ENCODE peak calls at places on chromosomes 13 and 19, in nine cellular contexts. One of them, this sample, is unnamed.

GRCh38 chr13:33740134-33740538 is 77.8 kb upstream of the RFC3 start:
- DNase-seq in T-helper 2 cell: no peak
- DNase-seq in activated naive CD4-positive, alpha-beta T cell treated with Interleukin-2 at 50 U/mL for 16 hours: no peak
- DNase-seq in HFF-Myc: no peak
- DNase-seq in GM12865: no peak
- DNase-seq in spleen: no peak
- DNase-seq in fibroblast of gingiva: peak; percentile 65
- DNase-seq in posterior cingulate gyrus: no peak
- DNase-seq in Peyer's patch: no peak
- DNase-seq in this sample: no peak

GRCh38 chr13:41060723-41061074 is 610 bp upstream of the WBP4 start:
- DNase-seq in T-helper 2 cell: peak; percentile 80
- DNase-seq in activated naive CD4-positive, alpha-beta T cell treated with Interleukin-2 at 50 U/mL for 16 hours: peak; percentile 90
- DNase-seq in HFF-Myc: no peak
- DNase-seq in GM12865: peak; percentile 94
- DNase-seq in spleen: peak; percentile 97
- DNase-seq in fibroblast of gingiva: no peak
- DNase-seq in posterior cingulate gyrus: peak; percentile 86
- DNase-seq in Peyer's patch: peak; percentile 93
- DNase-seq in this sample: peak; percentile 91

GRCh38 chr13:42048625-42049453 is at the start of gene DGKH:
- DNase-seq in T-helper 2 cell: peak; percentile 49
- DNase-seq in activated naive CD4-positive, alpha-beta T cell treated with Interleukin-2 at 50 U/mL for 16 hours: peak; percentile 66
- DNase-seq in HFF-Myc: no peak
- DNase-seq in GM12865: peak; percentile 63
- DNase-seq in spleen: peak; percentile 88
- DNase-seq in fibroblast of gingiva: peak; percentile 83
- DNase-seq in posterior cingulate gyrus: peak; percentile 76
- DNase-seq in Peyer's patch: peak; percentile 86
- DNase-seq in this sample: no peak

GRCh38 chr13:107866007-107866665 is 349.2 kb downstream of the LIG4 start:
- DNase-seq in T-helper 2 cell: no peak
- DNase-seq in activated naive CD4-positive, alpha-beta T cell treated with Interleukin-2 at 50 U/mL for 16 hours: no peak
- DNase-seq in HFF-Myc: no peak
- DNase-seq in GM12865: no peak
- DNase-seq in spleen: no peak
- DNase-seq in fibroblast of gingiva: peak; percentile 44
- DNase-seq in posterior cingulate gyrus: peak; percentile 37
- DNase-seq in Peyer's patch: no peak
- DNase-seq in this sample: no peak

GRCh38 chr13:19052180-19052579 is 129.4 kb downstream of the TUBA3C start:
- DNase-seq in T-helper 2 cell: no peak
- DNase-seq in activated naive CD4-positive, alpha-beta T cell treated with Interleukin-2 at 50 U/mL for 16 hours: no peak
- DNase-seq in HFF-Myc: no peak
- DNase-seq in GM12865: no peak
- DNase-seq in spleen: no peak
- DNase-seq in fibroblast of gingiva: no peak
- DNase-seq in posterior cingulate gyrus: no peak
- DNase-seq in Peyer's patch: no peak
- DNase-seq in this sample: no peak

GRCh38 chr13:102847272-102848234 is 1.7 kb downstream of the ERCC5 start:
- DNase-seq in T-helper 2 cell: peak; percentile 7
- DNase-seq in activated naive CD4-positive, alpha-beta T cell treated with Interleukin-2 at 50 U/mL for 16 hours: no peak
- DNase-seq in HFF-Myc: no peak
- DNase-seq in GM12865: peak; percentile 56
- DNase-seq in spleen: peak; percentile 77
- DNase-seq in fibroblast of gingiva: peak; percentile 36
- DNase-seq in posterior cingulate gyrus: no peak
- DNase-seq in Peyer's patch: no peak
- DNase-seq in this sample: no peak

GRCh38 chr13:19591864-19592263 is 30.5 kb upstream of the TPTE2 start:
- DNase-seq in T-helper 2 cell: no peak
- DNase-seq in activated naive CD4-positive, alpha-beta T cell treated with Interleukin-2 at 50 U/mL for 16 hours: no peak
- DNase-seq in HFF-Myc: no peak
- DNase-seq in GM12865: no peak
- DNase-seq in spleen: no peak
- DNase-seq in fibroblast of gingiva: no peak
- DNase-seq in posterior cingulate gyrus: no peak
- DNase-seq in Peyer's patch: no peak
- DNase-seq in this sample: no peak

GRCh38 chr19:1370579-1371361 is 12.9 kb upstream of the NDUFS7 start:
- DNase-seq in T-helper 2 cell: no peak
- DNase-seq in activated naive CD4-positive, alpha-beta T cell treated with Interleukin-2 at 50 U/mL for 16 hours: no peak
- DNase-seq in HFF-Myc: no peak
- DNase-seq in GM12865: no peak
- DNase-seq in spleen: no peak
- DNase-seq in fibroblast of gingiva: no peak
- DNase-seq in posterior cingulate gyrus: no peak
- DNase-seq in Peyer's patch: no peak
- DNase-seq in this sample: no peak

GRCh38 chr13:47146136-47146535 is 249.3 kb upstream of the HTR2A start:
- DNase-seq in T-helper 2 cell: no peak
- DNase-seq in activated naive CD4-positive, alpha-beta T cell treated with Interleukin-2 at 50 U/mL for 16 hours: no peak
- DNase-seq in HFF-Myc: peak; percentile 14
- DNase-seq in GM12865: peak; percentile 21
- DNase-seq in spleen: no peak
- DNase-seq in fibroblast of gingiva: peak; percentile 38
- DNase-seq in posterior cingulate gyrus: no peak
- DNase-seq in Peyer's patch: no peak
- DNase-seq in this sample: no peak

GRCh38 chr13:21637296-21637695 is 33.3 kb upstream of the MICU2 start:
- DNase-seq in T-helper 2 cell: peak; percentile 9
- DNase-seq in activated naive CD4-positive, alpha-beta T cell treated with Interleukin-2 at 50 U/mL for 16 hours: peak; percentile 21
- DNase-seq in HFF-Myc: no peak
- DNase-seq in GM12865: peak; percentile 50
- DNase-seq in spleen: peak; percentile 76
- DNase-seq in fibroblast of gingiva: no peak
- DNase-seq in posterior cingulate gyrus: peak; percentile 41
- DNase-seq in Peyer's patch: peak; percentile 89
- DNase-seq in this sample: no peak

GRCh38 chr13:106446011-106446410 is 89.5 kb downstream of the EFNB2 start:
- DNase-seq in T-helper 2 cell: no peak
- DNase-seq in activated naive CD4-positive, alpha-beta T cell treated with Interleukin-2 at 50 U/mL for 16 hours: no peak
- DNase-seq in HFF-Myc: no peak
- DNase-seq in GM12865: no peak
- DNase-seq in spleen: no peak
- DNase-seq in fibroblast of gingiva: no peak
- DNase-seq in posterior cingulate gyrus: no peak
- DNase-seq in Peyer's patch: no peak
- DNase-seq in this sample: no peak

GRCh38 chr19:54364775-54365257 is at the start of gene LAIR1:
- DNase-seq in T-helper 2 cell: no peak
- DNase-seq in activated naive CD4-positive, alpha-beta T cell treated with Interleukin-2 at 50 U/mL for 16 hours: peak; percentile 56
- DNase-seq in HFF-Myc: no peak
- DNase-seq in GM12865: no peak
- DNase-seq in spleen: peak; percentile 93
- DNase-seq in fibroblast of gingiva: peak; percentile 18
- DNase-seq in posterior cingulate gyrus: no peak
- DNase-seq in Peyer's patch: peak; percentile 82
- DNase-seq in this sample: peak; percentile 58

GRCh38 chr19:29568036-29568788 is 37.9 kb upstream of the POP4 start:
- DNase-seq in T-helper 2 cell: no peak
- DNase-seq in activated naive CD4-positive, alpha-beta T cell treated with Interleukin-2 at 50 U/mL for 16 hours: no peak
- DNase-seq in HFF-Myc: no peak
- DNase-seq in GM12865: no peak
- DNase-seq in spleen: no peak
- DNase-seq in fibroblast of gingiva: no peak
- DNase-seq in posterior cingulate gyrus: no peak
- DNase-seq in Peyer's patch: no peak
- DNase-seq in this sample: no peak

GRCh38 chr19:47229674-47230121 is 1.3 kb downstream of the BBC3 start:
- DNase-seq in T-helper 2 cell: no peak
- DNase-seq in activated naive CD4-positive, alpha-beta T cell treated with Interleukin-2 at 50 U/mL for 16 hours: no peak
- DNase-seq in HFF-Myc: no peak
- DNase-seq in GM12865: peak; percentile 41
- DNase-seq in spleen: no peak
- DNase-seq in fibroblast of gingiva: peak; percentile 26
- DNase-seq in posterior cingulate gyrus: no peak
- DNase-seq in Peyer's patch: no peak
- DNase-seq in this sample: no peak

GRCh38 chr19:43430142-43430710 is 15.5 kb downstream of the TEX101 start:
- DNase-seq in T-helper 2 cell: no peak
- DNase-seq in activated naive CD4-positive, alpha-beta T cell treated with Interleukin-2 at 50 U/mL for 16 hours: no peak
- DNase-seq in HFF-Myc: no peak
- DNase-seq in GM12865: peak; percentile 8
- DNase-seq in spleen: no peak
- DNase-seq in fibroblast of gingiva: peak; percentile 53
- DNase-seq in posterior cingulate gyrus: no peak
- DNase-seq in Peyer's patch: no peak
- DNase-seq in this sample: no peak

GRCh38 chr13:53501387-53501786 is 472.8 kb downstream of the OLFM4 start:
- DNase-seq in T-helper 2 cell: no peak
- DNase-seq in activated naive CD4-positive, alpha-beta T cell treated with Interleukin-2 at 50 U/mL for 16 hours: no peak
- DNase-seq in HFF-Myc: no peak
- DNase-seq in GM12865: no peak
- DNase-seq in spleen: no peak
- DNase-seq in fibroblast of gingiva: no peak
- DNase-seq in posterior cingulate gyrus: no peak
- DNase-seq in Peyer's patch: no peak
- DNase-seq in this sample: no peak

GRCh38 chr19:13007292-13008045 is 12.2 kb downstream of the NFIX start:
- DNase-seq in T-helper 2 cell: no peak
- DNase-seq in activated naive CD4-positive, alpha-beta T cell treated with Interleukin-2 at 50 U/mL for 16 hours: no peak
- DNase-seq in HFF-Myc: no peak
- DNase-seq in GM12865: no peak
- DNase-seq in spleen: no peak
- DNase-seq in fibroblast of gingiva: peak; percentile 56
- DNase-seq in posterior cingulate gyrus: no peak
- DNase-seq in Peyer's patch: no peak
- DNase-seq in this sample: no peak

GRCh38 chr19:16067205-16067938 is 8.9 kb upstream of the TPM4 start:
- DNase-seq in T-helper 2 cell: no peak
- DNase-seq in activated naive CD4-positive, alpha-beta T cell treated with Interleukin-2 at 50 U/mL for 16 hours: no peak
- DNase-seq in HFF-Myc: no peak
- DNase-seq in GM12865: no peak
- DNase-seq in spleen: peak; percentile 83
- DNase-seq in fibroblast of gingiva: peak; percentile 93
- DNase-seq in posterior cingulate gyrus: no peak
- DNase-seq in Peyer's patch: peak; percentile 64
- DNase-seq in this sample: no peak

GRCh38 chr13:48876289-48876688 is 99.4 kb upstream of the FNDC3A start:
- DNase-seq in T-helper 2 cell: no peak
- DNase-seq in activated naive CD4-positive, alpha-beta T cell treated with Interleukin-2 at 50 U/mL for 16 hours: no peak
- DNase-seq in HFF-Myc: no peak
- DNase-seq in GM12865: no peak
- DNase-seq in spleen: no peak
- DNase-seq in fibroblast of gingiva: no peak
- DNase-seq in posterior cingulate gyrus: no peak
- DNase-seq in Peyer's patch: no peak
- DNase-seq in this sample: no peak

GRCh38 chr19:33175156-33175782 is 18.9 kb upstream of the LRP3 start:
- DNase-seq in T-helper 2 cell: no peak
- DNase-seq in activated naive CD4-positive, alpha-beta T cell treated with Interleukin-2 at 50 U/mL for 16 hours: no peak
- DNase-seq in HFF-Myc: no peak
- DNase-seq in GM12865: no peak
- DNase-seq in spleen: peak; percentile 76
- DNase-seq in fibroblast of gingiva: no peak
- DNase-seq in posterior cingulate gyrus: no peak
- DNase-seq in Peyer's patch: no peak
- DNase-seq in this sample: no peak

GRCh38 chr19:43464089-43464775 is 1.2 kb downstream of the LYPD3 start:
- DNase-seq in T-helper 2 cell: no peak
- DNase-seq in activated naive CD4-positive, alpha-beta T cell treated with Interleukin-2 at 50 U/mL for 16 hours: peak; percentile 75
- DNase-seq in HFF-Myc: no peak
- DNase-seq in GM12865: no peak
- DNase-seq in spleen: peak; percentile 93
- DNase-seq in fibroblast of gingiva: no peak
- DNase-seq in posterior cingulate gyrus: peak; percentile 39
- DNase-seq in Peyer's patch: peak; percentile 89
- DNase-seq in this sample: no peak

GRCh38 chr13:20891034-20891433 is 11.5 kb downstream of the XPO4 start:
- DNase-seq in T-helper 2 cell: no peak
- DNase-seq in activated naive CD4-positive, alpha-beta T cell treated with Interleukin-2 at 50 U/mL for 16 hours: no peak
- DNase-seq in HFF-Myc: no peak
- DNase-seq in GM12865: no peak
- DNase-seq in spleen: no peak
- DNase-seq in fibroblast of gingiva: no peak
- DNase-seq in posterior cingulate gyrus: no peak
- DNase-seq in Peyer's patch: no peak
- DNase-seq in this sample: no peak

GRCh38 chr13:110448230-110448629 is 113.3 kb downstream of the RAB20 start:
- DNase-seq in T-helper 2 cell: no peak
- DNase-seq in activated naive CD4-positive, alpha-beta T cell treated with Interleukin-2 at 50 U/mL for 16 hours: no peak
- DNase-seq in HFF-Myc: no peak
- DNase-seq in GM12865: no peak
- DNase-seq in spleen: no peak
- DNase-seq in fibroblast of gingiva: no peak
- DNase-seq in posterior cingulate gyrus: no peak
- DNase-seq in Peyer's patch: no peak
- DNase-seq in this sample: no peak

GRCh38 chr13:72043361-72043760 is 176.4 kb upstream of the DACH1 start:
- DNase-seq in T-helper 2 cell: no peak
- DNase-seq in activated naive CD4-positive, alpha-beta T cell treated with Interleukin-2 at 50 U/mL for 16 hours: no peak
- DNase-seq in HFF-Myc: no peak
- DNase-seq in GM12865: no peak
- DNase-seq in spleen: no peak
- DNase-seq in fibroblast of gingiva: no peak
- DNase-seq in posterior cingulate gyrus: no peak
- DNase-seq in Peyer's patch: no peak
- DNase-seq in this sample: no peak

GRCh38 chr19:35673121-35673804 is 6.9 kb downstream of the UPK1A start:
- DNase-seq in T-helper 2 cell: no peak
- DNase-seq in activated naive CD4-positive, alpha-beta T cell treated with Interleukin-2 at 50 U/mL for 16 hours: peak; percentile 63
- DNase-seq in HFF-Myc: peak; percentile 14
- DNase-seq in GM12865: peak; percentile 51
- DNase-seq in spleen: peak; percentile 77
- DNase-seq in fibroblast of gingiva: peak; percentile 29
- DNase-seq in posterior cingulate gyrus: no peak
- DNase-seq in Peyer's patch: peak; percentile 58
- DNase-seq in this sample: peak; percentile 21

GRCh38 chr13:32040689-32041088 is 9.1 kb downstream of the FRY start:
- DNase-seq in T-helper 2 cell: no peak
- DNase-seq in activated naive CD4-positive, alpha-beta T cell treated with Interleukin-2 at 50 U/mL for 16 hours: no peak
- DNase-seq in HFF-Myc: no peak
- DNase-seq in GM12865: no peak
- DNase-seq in spleen: no peak
- DNase-seq in fibroblast of gingiva: no peak
- DNase-seq in posterior cingulate gyrus: no peak
- DNase-seq in Peyer's patch: no peak
- DNase-seq in this sample: no peak

GRCh38 chr13:98648141-98648540 is 71.2 kb upstream of the STK24 start:
- DNase-seq in T-helper 2 cell: no peak
- DNase-seq in activated naive CD4-positive, alpha-beta T cell treated with Interleukin-2 at 50 U/mL for 16 hours: no peak
- DNase-seq in HFF-Myc: no peak
- DNase-seq in GM12865: no peak
- DNase-seq in spleen: no peak
- DNase-seq in fibroblast of gingiva: no peak
- DNase-seq in posterior cingulate gyrus: no peak
- DNase-seq in Peyer's patch: peak; percentile 68
- DNase-seq in this sample: no peak

GRCh38 chr13:99977912-99978780 is 3.4 kb upstream of the ZIC2 start:
- DNase-seq in T-helper 2 cell: no peak
- DNase-seq in activated naive CD4-positive, alpha-beta T cell treated with Interleukin-2 at 50 U/mL for 16 hours: no peak
- DNase-seq in HFF-Myc: no peak
- DNase-seq in GM12865: no peak
- DNase-seq in spleen: no peak
- DNase-seq in fibroblast of gingiva: no peak
- DNase-seq in posterior cingulate gyrus: no peak
- DNase-seq in Peyer's patch: peak; percentile 38
- DNase-seq in this sample: no peak

GRCh38 chr13:36282818-36283432 is 14.7 kb downstream of the CCDC169 start:
- DNase-seq in T-helper 2 cell: no peak
- DNase-seq in activated naive CD4-positive, alpha-beta T cell treated with Interleukin-2 at 50 U/mL for 16 hours: no peak
- DNase-seq in HFF-Myc: no peak
- DNase-seq in GM12865: peak; percentile 12
- DNase-seq in spleen: no peak
- DNase-seq in fibroblast of gingiva: peak; percentile 31
- DNase-seq in posterior cingulate gyrus: no peak
- DNase-seq in Peyer's patch: no peak
- DNase-seq in this sample: no peak

GRCh38 chr13:100280681-100281080 is 191.8 kb downstream of the PCCA start:
- DNase-seq in T-helper 2 cell: no peak
- DNase-seq in activated naive CD4-positive, alpha-beta T cell treated with Interleukin-2 at 50 U/mL for 16 hours: no peak
- DNase-seq in HFF-Myc: no peak
- DNase-seq in GM12865: no peak
- DNase-seq in spleen: no peak
- DNase-seq in fibroblast of gingiva: no peak
- DNase-seq in posterior cingulate gyrus: no peak
- DNase-seq in Peyer's patch: no peak
- DNase-seq in this sample: no peak

GRCh38 chr13:46168341-46168740 is 13.6 kb downstream of the LCP1 start:
- DNase-seq in T-helper 2 cell: peak; percentile 50
- DNase-seq in activated naive CD4-positive, alpha-beta T cell treated with Interleukin-2 at 50 U/mL for 16 hours: peak; percentile 67
- DNase-seq in HFF-Myc: no peak
- DNase-seq in GM12865: peak; percentile 76
- DNase-seq in spleen: peak; percentile 81
- DNase-seq in fibroblast of gingiva: no peak
- DNase-seq in posterior cingulate gyrus: no peak
- DNase-seq in Peyer's patch: peak; percentile 65
- DNase-seq in this sample: no peak